ENCODE peak calls at places on chromosomes 11 and 22, in eight cellular contexts. U, N, F, R, Z, S, E and Y are unnamed samples.

GRCh38 chr11:47325271-47326041 is 27.0 kb downstream of the MYBPC3 start:
- DNase-seq in U (no peak), N (no peak), F (no peak), R (peak), Z (no peak), S (no peak), E (no peak), Y (no peak)

GRCh38 chr11:6655790-6656580 is at the start of gene DCHS1:
- DNase-seq in U (no peak), N (no peak), F (no peak), R (no peak), Z (no peak), S (no peak), E (no peak), Y (no peak)

GRCh38 chr11:82818399-82819043 is 81.7 kb downstream of the PRCP start:
- DNase-seq in U (no peak), N (no peak), F (no peak), R (no peak), Z (no peak), S (no peak), E (no peak), Y (no peak)

GRCh38 chr11:38019072-38019775 is 1421.2 kb upstream of the RAG2 start:
- DNase-seq in U (no peak), N (no peak), F (no peak), R (no peak), Z (no peak), S (peak), E (peak), Y (no peak)

GRCh38 chr11:134275534-134276395 is at the start of gene GLB1L3:
- DNase-seq in U (peak), N (peak), F (peak), R (no peak), Z (no peak), S (no peak), E (no peak), Y (peak)

GRCh38 chr22:37169412-37169811 is 18.6 kb downstream of the C1QTNF6 start:
- DNase-seq in U (no peak), N (no peak), F (no peak), R (no peak), Z (no peak), S (no peak), E (no peak), Y (no peak)

GRCh38 chr22:40862537-40862936 is 624 bp upstream of the DNAJB7 start:
- DNase-seq in U (no peak), N (no peak), F (no peak), R (no peak), Z (no peak), S (no peak), E (no peak), Y (no peak)

GRCh38 chr11:128575174-128575955 is 12.0 kb downstream of the ETS1 start:
- DNase-seq in U (no peak), N (no peak), F (no peak), R (no peak), Z (no peak), S (peak), E (no peak), Y (no peak)

GRCh38 chr11:35619030-35619753 is 932 bp downstream of the FJX1 start:
- DNase-seq in U (peak), N (peak), F (no peak), R (no peak), Z (peak), S (no peak), E (no peak), Y (peak)

GRCh38 chr11:66467756-66468155 is 1.1 kb downstream of the PELI3 start:
- DNase-seq in U (peak), N (no peak), F (no peak), R (peak), Z (no peak), S (peak), E (peak), Y (no peak)

GRCh38 chr11:61888043-61888442 is 3.3 kb downstream of the FADS3 start:
- DNase-seq in U (peak), N (no peak), F (no peak), R (no peak), Z (peak), S (no peak), E (peak), Y (peak)

GRCh38 chr22:33811686-33812085 is 108.6 kb downstream of the LARGE1 start:
- DNase-seq in U (peak), N (no peak), F (no peak), R (no peak), Z (peak), S (no peak), E (no peak), Y (peak)

GRCh38 chr22:29030016-29030617 is 31.5 kb downstream of the C22orf31 start:
- DNase-seq in U (no peak), N (no peak), F (no peak), R (peak), Z (no peak), S (no peak), E (no peak), Y (no peak)

GRCh38 chr11:83724704-83725114 is 438.5 kb upstream of the CCDC90B start:
- DNase-seq in U (peak), N (no peak), F (peak), R (peak), Z (no peak), S (peak), E (no peak), Y (peak)

GRCh38 chr11:86408845-86409244 is 34.2 kb downstream of the CCDC81 start:
- DNase-seq in U (no peak), N (no peak), F (no peak), R (no peak), Z (no peak), S (no peak), E (no peak), Y (no peak)

GRCh38 chr22:48259991-48260670 is 1497.7 kb downstream of the TBC1D22A start:
- DNase-seq in U (no peak), N (no peak), F (no peak), R (no peak), Z (no peak), S (no peak), E (no peak), Y (no peak)

GRCh38 chr11:126124284-126124683 is 61.6 kb upstream of the CDON start:
- DNase-seq in U (no peak), N (no peak), F (no peak), R (no peak), Z (peak), S (no peak), E (no peak), Y (peak)

GRCh38 chr22:27474112-27474571 is 327.4 kb downstream of the MN1 start:
- DNase-seq in U (no peak), N (no peak), F (no peak), R (no peak), Z (no peak), S (no peak), E (no peak), Y (no peak)

GRCh38 chr22:22961574-22961973 is 74.0 kb downstream of the IGLL5 start:
- DNase-seq in U (no peak), N (no peak), F (no peak), R (no peak), Z (no peak), S (no peak), E (no peak), Y (no peak)

GRCh38 chr11:79438631-79439429 is 2.0 kb downstream of the TENM4 start:
- DNase-seq in U (peak), N (no peak), F (no peak), R (no peak), Z (peak), S (no peak), E (peak), Y (peak)

GRCh38 chr11:11407065-11407737 is 54.2 kb upstream of the CSNK2A3 start:
- DNase-seq in U (peak), N (no peak), F (no peak), R (no peak), Z (no peak), S (peak), E (no peak), Y (peak)

GRCh38 chr22:31173386-31174145 is 13.6 kb downstream of the RNF185 start:
- DNase-seq in U (no peak), N (no peak), F (no peak), R (no peak), Z (peak), S (no peak), E (peak), Y (no peak)

GRCh38 chr11:122028561-122028960 is 87.5 kb downstream of the BLID start:
- DNase-seq in U (no peak), N (no peak), F (no peak), R (no peak), Z (no peak), S (no peak), E (no peak), Y (no peak)

GRCh38 chr11:96061730-96062524 is 138.0 kb upstream of the MTMR2 start:
- DNase-seq in U (no peak), N (no peak), F (no peak), R (no peak), Z (peak), S (no peak), E (no peak), Y (no peak)

GRCh38 chr11:19499999-19500398 is 212.6 kb upstream of the NAV2 start:
- DNase-seq in U (no peak), N (no peak), F (no peak), R (no peak), Z (peak), S (no peak), E (no peak), Y (peak)

GRCh38 chr11:84130646-84131427 is 844.7 kb upstream of the CCDC90B start:
- DNase-seq in U (no peak), N (no peak), F (no peak), R (no peak), Z (no peak), S (no peak), E (no peak), Y (no peak)

GRCh38 chr22:24398409-24398808 is 29.0 kb upstream of the ADORA2A start:
- DNase-seq in U (no peak), N (no peak), F (no peak), R (no peak), Z (peak), S (no peak), E (no peak), Y (no peak)

GRCh38 chr22:19218541-19219233 is 40.2 kb upstream of the SLC25A1 start:
- DNase-seq in U (no peak), N (no peak), F (no peak), R (no peak), Z (no peak), S (no peak), E (no peak), Y (no peak)

GRCh38 chr11:65616575-65617001 is 1.0 kb downstream of the PCNX3 start:
- DNase-seq in U (no peak), N (no peak), F (no peak), R (no peak), Z (no peak), S (no peak), E (no peak), Y (no peak)

GRCh38 chr22:24989135-24989534 is 36.6 kb downstream of the KIAA1671 start:
- DNase-seq in U (no peak), N (no peak), F (no peak), R (no peak), Z (no peak), S (no peak), E (no peak), Y (no peak)

GRCh38 chr11:120120805-120121335 is 17.0 kb downstream of the TRIM29 start:
- DNase-seq in U (no peak), N (no peak), F (no peak), R (no peak), Z (no peak), S (no peak), E (no peak), Y (no peak)

GRCh38 chr11:120123946-120124345 is 14.0 kb downstream of the TRIM29 start:
- DNase-seq in U (no peak), N (no peak), F (no peak), R (peak), Z (no peak), S (no peak), E (no peak), Y (no peak)

GRCh38 chr11:120122921-120123683 is 14.8 kb downstream of the TRIM29 start:
- DNase-seq in U (no peak), N (no peak), F (no peak), R (no peak), Z (no peak), S (peak), E (no peak), Y (no peak)

GRCh38 chr11:120121336-120121735 is 16.6 kb downstream of the TRIM29 start:
- DNase-seq in U (no peak), N (no peak), F (no peak), R (no peak), Z (no peak), S (no peak), E (no peak), Y (no peak)

DNA sequence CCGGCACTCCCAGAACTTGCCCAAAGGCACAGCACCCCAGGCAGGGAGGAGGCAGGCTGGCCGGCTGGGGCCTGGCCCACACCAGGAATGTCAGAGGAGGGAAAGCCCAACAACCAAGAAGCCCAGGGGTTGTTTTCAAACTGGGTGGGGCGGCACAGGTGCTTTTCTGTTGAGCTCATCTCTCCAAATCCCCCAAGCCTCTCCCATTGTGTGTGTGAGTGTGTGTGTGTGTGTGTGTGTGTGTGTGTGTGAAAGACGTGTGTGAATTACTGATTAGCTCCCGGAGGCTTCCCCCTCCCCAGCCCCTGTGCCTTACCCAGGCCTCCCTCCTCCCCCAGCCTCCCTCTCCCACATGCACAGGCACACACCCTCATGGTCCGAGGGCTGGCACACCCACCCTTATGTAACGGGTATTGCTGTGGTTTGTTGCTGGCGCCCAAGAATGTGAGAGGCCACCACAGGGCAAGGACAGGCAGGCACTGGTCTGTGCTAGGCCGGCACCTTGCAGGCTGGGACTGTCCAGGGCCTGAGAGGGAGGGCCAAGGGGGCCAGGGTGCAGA is 15.9 kb downstream of the TRIM29 start:
- DNase-seq in U (no peak), N (no peak), F (no peak), R (no peak), Z (no peak), S (no peak), E (peak), Y (no peak)
- TF ChIP-seq POLR2A in U (no peak), N (no peak), F (no peak), R (no peak), Z (no peak), S (no peak), E (no peak), Y (no peak)

GRCh38 chr11:12827929-12828812 is 153.9 kb downstream of the TEAD1 start:
- DNase-seq in U (peak), N (no peak), F (peak), R (peak), Z (peak), S (peak), E (peak), Y (peak)
- TF ChIP-seq POLR2A in U (no peak), N (no peak), F (no peak), R (no peak), Z (no peak), S (no peak), E (no peak), Y (no peak)

GRCh38 chr11:57288771-57289579 is 35.8 kb downstream of the TNKS1BP1 start:
- DNase-seq in U (no peak), N (no peak), F (no peak), R (no peak), Z (peak), S (no peak), E (peak), Y (no peak)
- TF ChIP-seq POLR2A in U (no peak), N (no peak), F (no peak), R (no peak), Z (peak), S (no peak), E (no peak), Y (no peak)

GRCh38 chr11:70399681-70400112 is 1.4 kb downstream of the CTTN start:
- DNase-seq in U (peak), N (no peak), F (peak), R (peak), Z (peak), S (peak), E (peak), Y (peak)
- TF ChIP-seq POLR2A in U (no peak), N (no peak), F (peak), R (no peak), Z (peak), S (no peak), E (peak), Y (no peak)

GRCh38 chr22:46132830-46133587 is 17.3 kb upstream of the PPARA start:
- DNase-seq in U (no peak), N (no peak), F (no peak), R (no peak), Z (no peak), S (no peak), E (no peak), Y (no peak)
- TF ChIP-seq POLR2A in U (no peak), N (no peak), F (no peak), R (no peak), Z (no peak), S (no peak), E (no peak), Y (no peak)

GRCh38 chr11:68269414-68270081 is 2.2 kb downstream of the C11orf24 start:
- DNase-seq in U (peak), N (no peak), F (no peak), R (no peak), Z (peak), S (no peak), E (peak), Y (no peak)
- TF ChIP-seq POLR2A in U (no peak), N (peak), F (no peak), R (no peak), Z (no peak), S (no peak), E (no peak), Y (no peak)